ENCODE peak calls at places on chromosomes 4 and X, in ten cellular contexts. T is heart left ventricle, M is cardiac muscle cell, U is foreskin fibroblast, F is foreskin melanocyte, Q is GM19239, S is NCI-H1436, Y is glutamatergic neuron, K is heart right ventricle, O is GM10248. B is an unnamed sample.

GRCh38 chr4:138188406-138189084 is 53.6 kb downstream of the SLC7A11 start:
- DNase-seq in T (no peak), M (no peak), U (peak), F (no peak), Q (no peak), S (no peak), Y (no peak), K (no peak), O (no peak), B (no peak)

GRCh38 chr4:150215601-150216000 is 137.4 kb downstream of the DCLK2 start:
- DNase-seq in T (no peak), M (peak), U (no peak), F (peak), Q (no peak), S (no peak), Y (no peak), K (no peak), O (no peak), B (no peak)

GRCh38 chrX:54043084-54043483 is 1.2 kb downstream of the PHF8 start:
- DNase-seq in T (no peak), M (no peak), U (no peak), F (no peak), Q (no peak), S (no peak), Y (no peak), K (no peak), O (peak), B (no peak)

GRCh38 chr4:36224969-36225903 is 19.1 kb downstream of the ARAP2 start:
- DNase-seq in T (no peak), M (no peak), U (no peak), F (peak), Q (no peak), S (no peak), Y (no peak), K (no peak), O (no peak), B (peak)

GRCh38 chrX:8484360-8484759 is 19.7 kb downstream of the VCX3B start:
- DNase-seq in T (no peak), M (peak), U (no peak), F (no peak), Q (no peak), S (no peak), Y (no peak), K (no peak), O (no peak), B (no peak)

GRCh38 chr4:89166971-89167475 is 55.7 kb downstream of the TIGD2 start:
- DNase-seq in T (no peak), M (no peak), U (no peak), F (no peak), Q (no peak), S (no peak), Y (no peak), K (no peak), O (no peak), B (no peak)

GRCh38 chr4:98994474-98995182 is 893 bp upstream of the METAP1 start:
- DNase-seq in T (no peak), M (peak), U (no peak), F (peak), Q (peak), S (no peak), Y (no peak), K (no peak), O (no peak), B (no peak)

GRCh38 chr4:78069309-78069708 is 12.2 kb downstream of the FRAS1 start:
- DNase-seq in T (no peak), M (no peak), U (no peak), F (no peak), Q (no peak), S (no peak), Y (no peak), K (no peak), O (no peak), B (no peak)

GRCh38 chr4:189802884-189803283 is 137.8 kb upstream of the FRG1 start:
- DNase-seq in T (no peak), M (no peak), U (no peak), F (no peak), Q (no peak), S (no peak), Y (no peak), K (no peak), O (no peak), B (peak)

GRCh38 chr4:94214703-94215360 is 7.2 kb downstream of the SMARCAD1 start:
- DNase-seq in T (no peak), M (no peak), U (no peak), F (no peak), Q (no peak), S (no peak), Y (no peak), K (no peak), O (no peak), B (no peak)

GRCh38 chr4:60721680-60722079 is 478.4 kb upstream of the ADGRL3 start:
- DNase-seq in T (no peak), M (no peak), U (no peak), F (no peak), Q (no peak), S (no peak), Y (no peak), K (no peak), O (no peak), B (no peak)

GRCh38 chr4:82900016-82900334 is 560 bp upstream of the THAP9 start:
- DNase-seq in T (no peak), M (no peak), U (no peak), F (peak), Q (no peak), S (peak), Y (no peak), K (no peak), O (no peak), B (no peak)

GRCh38 chr4:114690571-114690970 is 92.0 kb downstream of the UGT8 start:
- DNase-seq in T (no peak), M (no peak), U (no peak), F (no peak), Q (no peak), S (no peak), Y (no peak), K (no peak), O (no peak), B (no peak)

GRCh38 chrX:40908857-40909475 is 173.6 kb upstream of the MED14 start:
- DNase-seq in T (no peak), M (no peak), U (peak), F (no peak), Q (no peak), S (no peak), Y (no peak), K (no peak), O (no peak), B (peak)

GRCh38 chr4:88027611-88028608 is 20.5 kb downstream of the PKD2 start:
- DNase-seq in T (no peak), M (no peak), U (peak), F (peak), Q (no peak), S (no peak), Y (no peak), K (no peak), O (no peak), B (peak)

GRCh38 chr4:162201673-162202072 is 37.9 kb upstream of the FSTL5 start:
- DNase-seq in T (no peak), M (no peak), U (no peak), F (no peak), Q (no peak), S (no peak), Y (no peak), K (no peak), O (no peak), B (no peak)

GRCh38 chrX:40845331-40845911 is 110.1 kb upstream of the MED14 start:
- DNase-seq in T (peak), M (peak), U (peak), F (no peak), Q (no peak), S (no peak), Y (no peak), K (peak), O (no peak), B (no peak)

GRCh38 chrX:149527705-149528104 is 13.1 kb upstream of the EOLA1 start:
- DNase-seq in T (no peak), M (peak), U (peak), F (no peak), Q (no peak), S (peak), Y (no peak), K (no peak), O (no peak), B (no peak)

GRCh38 chr4:127006509-127006908 is 626.2 kb upstream of the INTU start:
- DNase-seq in T (no peak), M (no peak), U (peak), F (no peak), Q (no peak), S (no peak), Y (no peak), K (no peak), O (no peak), B (no peak)

GRCh38 chrX:57282568-57282967 is 3.9 kb upstream of the FAAH2 start:
- DNase-seq in T (no peak), M (no peak), U (no peak), F (no peak), Q (no peak), S (no peak), Y (no peak), K (no peak), O (no peak), B (no peak)

GRCh38 chr4:126106658-126107057 is 791.9 kb downstream of the FAT4 start:
- DNase-seq in T (no peak), M (no peak), U (no peak), F (no peak), Q (no peak), S (no peak), Y (no peak), K (no peak), O (no peak), B (no peak)

GRCh38 chrX:42943051-42943450 is 165.1 kb upstream of the PPP1R2C start:
- DNase-seq in T (no peak), M (no peak), U (no peak), F (no peak), Q (no peak), S (no peak), Y (no peak), K (no peak), O (no peak), B (peak)

GRCh38 chrX:50147972-50148371 is 52.8 kb downstream of the AKAP4 start:
- DNase-seq in T (no peak), M (no peak), U (no peak), F (no peak), Q (no peak), S (no peak), Y (no peak), K (no peak), O (no peak), B (no peak)

GRCh38 chr4:968621-969394 is 4.6 kb downstream of the DGKQ start:
- DNase-seq in T (no peak), M (no peak), U (no peak), F (no peak), Q (no peak), S (no peak), Y (no peak), K (no peak), O (no peak), B (no peak)

GRCh38 chr4:109313168-109314133 is 11.0 kb upstream of the COL25A1 start:
- DNase-seq in T (no peak), M (no peak), U (no peak), F (no peak), Q (no peak), S (no peak), Y (no peak), K (no peak), O (no peak), B (peak)

GRCh38 chr4:52578951-52579350 is 80.2 kb downstream of the USP46 start:
- DNase-seq in T (no peak), M (no peak), U (no peak), F (no peak), Q (no peak), S (no peak), Y (no peak), K (no peak), O (no peak), B (no peak)

GRCh38 chrX:98379134-98379533 is 1495.4 kb downstream of the RPA4 start:
- DNase-seq in T (no peak), M (no peak), U (no peak), F (no peak), Q (no peak), S (no peak), Y (no peak), K (no peak), O (no peak), B (no peak)

GRCh38 chr4:1412376-1413220 is 6.4 kb upstream of the NKX1-1 start:
- DNase-seq in T (peak), M (no peak), U (no peak), F (no peak), Q (peak), S (no peak), Y (no peak), K (no peak), O (no peak), B (no peak)

GRCh38 chr4:118287691-118288090 is 65.1 kb downstream of the PRSS12 start:
- DNase-seq in T (no peak), M (no peak), U (peak), F (no peak), Q (no peak), S (no peak), Y (no peak), K (no peak), O (no peak), B (no peak)

GRCh38 chr4:5746250-5746649 is 35.2 kb downstream of the EVC start:
- DNase-seq in T (no peak), M (no peak), U (no peak), F (no peak), Q (no peak), S (no peak), Y (no peak), K (no peak), O (no peak), B (no peak)

GRCh38 chrX:119150163-119151135 is 22.8 kb upstream of the KIAA1210 start:
- DNase-seq in T (no peak), M (no peak), U (no peak), F (no peak), Q (no peak), S (no peak), Y (no peak), K (no peak), O (no peak), B (no peak)

GRCh38 chrX:24332868-24333267 is 19.0 kb upstream of the SUPT20HL2 start:
- DNase-seq in T (no peak), M (no peak), U (no peak), F (no peak), Q (no peak), S (no peak), Y (no peak), K (no peak), O (no peak), B (no peak)

GRCh38 chr4:74433541-74434172 is 11.3 kb upstream of the AREG start:
- DNase-seq in T (no peak), M (no peak), U (no peak), F (no peak), Q (no peak), S (no peak), Y (no peak), K (no peak), O (no peak), B (peak)

GRCh38 chrX:53511302-53511701 is 77.1 kb upstream of the HSD17B10 start:
- DNase-seq in T (no peak), M (no peak), U (no peak), F (no peak), Q (no peak), S (no peak), Y (no peak), K (no peak), O (no peak), B (no peak)

GRCh38 chrX:40358994-40359393 is 221.8 kb upstream of the ATP6AP2 start:
- DNase-seq in T (no peak), M (no peak), U (no peak), F (no peak), Q (no peak), S (no peak), Y (no peak), K (no peak), O (no peak), B (no peak)

GRCh38 chr4:3771932-3772495 is 5.8 kb downstream of the ADRA2C start:
- DNase-seq in T (no peak), M (no peak), U (no peak), F (no peak), Q (no peak), S (no peak), Y (no peak), K (no peak), O (no peak), B (no peak)

GRCh38 chr4:89140168-89140759 is 28.9 kb downstream of the TIGD2 start:
- DNase-seq in T (no peak), M (no peak), U (no peak), F (no peak), Q (no peak), S (no peak), Y (no peak), K (no peak), O (no peak), B (no peak)